ENCODE peak calls at places on chromosomes 3 and 15, in four cellular contexts. One of them, this sample, is unnamed.

GRCh38 chr3:110413291-110413690 is 658.3 kb upstream of the NECTIN3 start:
- DNase-seq in HuH-7: no peak
- DNase-seq in stimulated activated CD8-positive, alpha-beta memory T cell treated with anti-CD3 and anti-CD28 coated beads, Interleukin-4, amount 100 ng/mL, for 4 hours: no peak
- DNase-seq in substantia nigra: no peak
- DNase-seq in this sample: no peak

GRCh38 chr3:106759686-106760085 is 617.6 kb upstream of the CCDC54 start:
- DNase-seq in HuH-7: no peak
- DNase-seq in stimulated activated CD8-positive, alpha-beta memory T cell treated with anti-CD3 and anti-CD28 coated beads, Interleukin-4, amount 100 ng/mL, for 4 hours: no peak
- DNase-seq in substantia nigra: no peak
- DNase-seq in this sample: no peak

GRCh38 chr3:42504334-42505202 is 2.1 kb downstream of the VIPR1 start:
- DNase-seq in HuH-7: no peak
- DNase-seq in stimulated activated CD8-positive, alpha-beta memory T cell treated with anti-CD3 and anti-CD28 coated beads, Interleukin-4, amount 100 ng/mL, for 4 hours: no peak
- DNase-seq in substantia nigra: no peak
- DNase-seq in this sample: no peak

GRCh38 chr3:58529516-58530353 is 7.3 kb downstream of the ACOX2 start:
- DNase-seq in HuH-7: peak; percentile 32
- DNase-seq in stimulated activated CD8-positive, alpha-beta memory T cell treated with anti-CD3 and anti-CD28 coated beads, Interleukin-4, amount 100 ng/mL, for 4 hours: no peak
- DNase-seq in substantia nigra: no peak
- DNase-seq in this sample: no peak

GRCh38 chr15:39075311-39075710 is 505.6 kb upstream of the THBS1 start:
- DNase-seq in HuH-7: no peak
- DNase-seq in stimulated activated CD8-positive, alpha-beta memory T cell treated with anti-CD3 and anti-CD28 coated beads, Interleukin-4, amount 100 ng/mL, for 4 hours: no peak
- DNase-seq in substantia nigra: no peak
- DNase-seq in this sample: no peak

GRCh38 chr3:32421991-32422859 is 30.6 kb downstream of the CMTM7 start:
- DNase-seq in HuH-7: no peak
- DNase-seq in stimulated activated CD8-positive, alpha-beta memory T cell treated with anti-CD3 and anti-CD28 coated beads, Interleukin-4, amount 100 ng/mL, for 4 hours: no peak
- DNase-seq in substantia nigra: no peak
- DNase-seq in this sample: no peak

GRCh38 chr3:72161870-72162617 is 377.1 kb upstream of the PROK2 start:
- DNase-seq in HuH-7: no peak
- DNase-seq in stimulated activated CD8-positive, alpha-beta memory T cell treated with anti-CD3 and anti-CD28 coated beads, Interleukin-4, amount 100 ng/mL, for 4 hours: no peak
- DNase-seq in substantia nigra: no peak
- DNase-seq in this sample: no peak

GRCh38 chr15:57382222-57382621 is 5.9 kb downstream of the CGNL1 start:
- DNase-seq in HuH-7: peak; percentile 32
- DNase-seq in stimulated activated CD8-positive, alpha-beta memory T cell treated with anti-CD3 and anti-CD28 coated beads, Interleukin-4, amount 100 ng/mL, for 4 hours: no peak
- DNase-seq in substantia nigra: no peak
- DNase-seq in this sample: no peak

GRCh38 chr15:69665641-69666091 is 213.0 kb downstream of the RPLP1 start:
- DNase-seq in HuH-7: no peak
- DNase-seq in stimulated activated CD8-positive, alpha-beta memory T cell treated with anti-CD3 and anti-CD28 coated beads, Interleukin-4, amount 100 ng/mL, for 4 hours: no peak
- DNase-seq in substantia nigra: no peak
- DNase-seq in this sample: no peak

GRCh38 chr3:45182915-45183881 is 37.0 kb upstream of the CDCP1 start:
- DNase-seq in HuH-7: peak; percentile 62
- DNase-seq in stimulated activated CD8-positive, alpha-beta memory T cell treated with anti-CD3 and anti-CD28 coated beads, Interleukin-4, amount 100 ng/mL, for 4 hours: no peak
- DNase-seq in substantia nigra: no peak
- DNase-seq in this sample: peak; percentile 85

GRCh38 chr15:64634020-64634419 is 141.4 kb downstream of the RBPMS2 start:
- DNase-seq in HuH-7: no peak
- DNase-seq in stimulated activated CD8-positive, alpha-beta memory T cell treated with anti-CD3 and anti-CD28 coated beads, Interleukin-4, amount 100 ng/mL, for 4 hours: no peak
- DNase-seq in substantia nigra: no peak
- DNase-seq in this sample: no peak

GRCh38 chr3:60935709-60936108 is 315.5 kb downstream of the FHIT start:
- DNase-seq in HuH-7: no peak
- DNase-seq in stimulated activated CD8-positive, alpha-beta memory T cell treated with anti-CD3 and anti-CD28 coated beads, Interleukin-4, amount 100 ng/mL, for 4 hours: no peak
- DNase-seq in substantia nigra: no peak
- DNase-seq in this sample: no peak

GRCh38 chr3:133393204-133393603 is 6.7 kb upstream of the BFSP2 start:
- DNase-seq in HuH-7: no peak
- DNase-seq in stimulated activated CD8-positive, alpha-beta memory T cell treated with anti-CD3 and anti-CD28 coated beads, Interleukin-4, amount 100 ng/mL, for 4 hours: no peak
- DNase-seq in substantia nigra: no peak
- DNase-seq in this sample: no peak

GRCh38 chr3:94299741-94300140 is 236.9 kb downstream of the NSUN3 start:
- DNase-seq in HuH-7: no peak
- DNase-seq in stimulated activated CD8-positive, alpha-beta memory T cell treated with anti-CD3 and anti-CD28 coated beads, Interleukin-4, amount 100 ng/mL, for 4 hours: no peak
- DNase-seq in substantia nigra: no peak
- DNase-seq in this sample: no peak

GRCh38 chr3:122533931-122534334 is 19.2 kb upstream of the KPNA1 start:
- DNase-seq in HuH-7: no peak
- DNase-seq in stimulated activated CD8-positive, alpha-beta memory T cell treated with anti-CD3 and anti-CD28 coated beads, Interleukin-4, amount 100 ng/mL, for 4 hours: no peak
- DNase-seq in substantia nigra: no peak
- DNase-seq in this sample: no peak

GRCh38 chr15:36066757-36067156 is 512.7 kb upstream of the CDIN1 start:
- DNase-seq in HuH-7: no peak
- DNase-seq in stimulated activated CD8-positive, alpha-beta memory T cell treated with anti-CD3 and anti-CD28 coated beads, Interleukin-4, amount 100 ng/mL, for 4 hours: no peak
- DNase-seq in substantia nigra: no peak
- DNase-seq in this sample: no peak

GRCh38 chr3:125055913-125056705 is at the start of gene HEG1:
- DNase-seq in HuH-7: peak; percentile 92
- DNase-seq in stimulated activated CD8-positive, alpha-beta memory T cell treated with anti-CD3 and anti-CD28 coated beads, Interleukin-4, amount 100 ng/mL, for 4 hours: peak; percentile 35
- DNase-seq in substantia nigra: peak; percentile 48
- DNase-seq in this sample: peak; percentile 83

GRCh38 chr3:46461971-46462910 is 2.5 kb downstream of the LTF start:
- DNase-seq in HuH-7: peak; percentile 60
- DNase-seq in stimulated activated CD8-positive, alpha-beta memory T cell treated with anti-CD3 and anti-CD28 coated beads, Interleukin-4, amount 100 ng/mL, for 4 hours: no peak
- DNase-seq in substantia nigra: no peak
- DNase-seq in this sample: no peak

GRCh38 chr3:127351350-127351749 is 63.5 kb upstream of the PRR20G start:
- DNase-seq in HuH-7: no peak
- DNase-seq in stimulated activated CD8-positive, alpha-beta memory T cell treated with anti-CD3 and anti-CD28 coated beads, Interleukin-4, amount 100 ng/mL, for 4 hours: no peak
- DNase-seq in substantia nigra: no peak
- DNase-seq in this sample: peak; percentile 12

GRCh38 chr3:135456182-135456790 is 509.2 kb upstream of the PPP2R3A start:
- DNase-seq in HuH-7: no peak
- DNase-seq in stimulated activated CD8-positive, alpha-beta memory T cell treated with anti-CD3 and anti-CD28 coated beads, Interleukin-4, amount 100 ng/mL, for 4 hours: no peak
- DNase-seq in substantia nigra: no peak
- DNase-seq in this sample: no peak

GRCh38 chr15:76393614-76394013 is 57.0 kb downstream of the ISL2 start:
- DNase-seq in HuH-7: no peak
- DNase-seq in stimulated activated CD8-positive, alpha-beta memory T cell treated with anti-CD3 and anti-CD28 coated beads, Interleukin-4, amount 100 ng/mL, for 4 hours: no peak
- DNase-seq in substantia nigra: no peak
- DNase-seq in this sample: no peak

GRCh38 chr3:177960722-177961121 is 575.5 kb upstream of the KCNMB2 start:
- DNase-seq in HuH-7: no peak
- DNase-seq in stimulated activated CD8-positive, alpha-beta memory T cell treated with anti-CD3 and anti-CD28 coated beads, Interleukin-4, amount 100 ng/mL, for 4 hours: no peak
- DNase-seq in substantia nigra: no peak
- DNase-seq in this sample: no peak

GRCh38 chr3:155979746-155980145 is 109.3 kb downstream of the GMPS start:
- DNase-seq in HuH-7: no peak
- DNase-seq in stimulated activated CD8-positive, alpha-beta memory T cell treated with anti-CD3 and anti-CD28 coated beads, Interleukin-4, amount 100 ng/mL, for 4 hours: no peak
- DNase-seq in substantia nigra: no peak
- DNase-seq in this sample: no peak

GRCh38 chr3:43198791-43199644 is 87.3 kb upstream of the SNRK start:
- DNase-seq in HuH-7: no peak
- DNase-seq in stimulated activated CD8-positive, alpha-beta memory T cell treated with anti-CD3 and anti-CD28 coated beads, Interleukin-4, amount 100 ng/mL, for 4 hours: no peak
- DNase-seq in substantia nigra: no peak
- DNase-seq in this sample: no peak

GRCh38 chr15:80835338-80835737 is 56.2 kb downstream of the CEMIP start:
- DNase-seq in HuH-7: no peak
- DNase-seq in stimulated activated CD8-positive, alpha-beta memory T cell treated with anti-CD3 and anti-CD28 coated beads, Interleukin-4, amount 100 ng/mL, for 4 hours: no peak
- DNase-seq in substantia nigra: no peak
- DNase-seq in this sample: no peak

GRCh38 chr3:66720508-66720907 is 219.7 kb upstream of the LRIG1 start:
- DNase-seq in HuH-7: no peak
- DNase-seq in stimulated activated CD8-positive, alpha-beta memory T cell treated with anti-CD3 and anti-CD28 coated beads, Interleukin-4, amount 100 ng/mL, for 4 hours: no peak
- DNase-seq in substantia nigra: no peak
- DNase-seq in this sample: no peak